ENCODE peak calls at places on chromosome 17, in eight cellular contexts. One of them, this sample, is unnamed.

GRCh38 chr17:48612854-48613691 is 2.0 kb downstream of the HOXB8 start:
- DNase-seq in PC-3: no peak
- DNase-seq in Daoy: peak
- DNase-seq in CD4-positive, alpha-beta T cell: no peak
- DNase-seq in effector CD4-positive, alpha-beta T cell: peak
- DNase-seq in stimulated activated naive CD8-positive, alpha-beta T cell treated with anti-CD3 and anti-CD28 coated beads, Interleukin-15, amount 100 ng/mL, for 72 hours: peak
- DNase-seq in AG10803: no peak
- DNase-seq in activated T-cell treated with anti-CD3 and anti-CD28 coated beads for 24 hours: no peak
- DNase-seq in this sample: no peak

GRCh38 chr17:66492500-66493123 is 190.2 kb downstream of the PRKCA start:
- DNase-seq in PC-3: no peak
- DNase-seq in activated T-cell treated with anti-CD3 and anti-CD28 coated beads for 24 hours: no peak
- DNase-seq in Daoy: no peak
- DNase-seq in effector CD4-positive, alpha-beta T cell: no peak
- DNase-seq in stimulated activated naive CD8-positive, alpha-beta T cell treated with anti-CD3 and anti-CD28 coated beads, Interleukin-15, amount 100 ng/mL, for 72 hours: no peak
- DNase-seq in CD4-positive, alpha-beta T cell: no peak
- DNase-seq in AG10803: no peak
- DNase-seq in this sample: peak

GRCh38 chr17:60134396-60135159 is 15.2 kb upstream of the CA4 start:
- DNase-seq in PC-3: no peak
- DNase-seq in CD4-positive, alpha-beta T cell: no peak
- DNase-seq in effector CD4-positive, alpha-beta T cell: no peak
- DNase-seq in Daoy: no peak
- DNase-seq in activated T-cell treated with anti-CD3 and anti-CD28 coated beads for 24 hours: no peak
- DNase-seq in AG10803: peak
- DNase-seq in stimulated activated naive CD8-positive, alpha-beta T cell treated with anti-CD3 and anti-CD28 coated beads, Interleukin-15, amount 100 ng/mL, for 72 hours: peak
- DNase-seq in this sample: no peak

GRCh38 chr17:77772461-77772897 is 186.0 kb upstream of the TNRC6C start:
- DNase-seq in CD4-positive, alpha-beta T cell: peak
- DNase-seq in AG10803: peak
- DNase-seq in PC-3: peak
- DNase-seq in activated T-cell treated with anti-CD3 and anti-CD28 coated beads for 24 hours: peak
- DNase-seq in effector CD4-positive, alpha-beta T cell: peak
- DNase-seq in Daoy: peak
- DNase-seq in stimulated activated naive CD8-positive, alpha-beta T cell treated with anti-CD3 and anti-CD28 coated beads, Interleukin-15, amount 100 ng/mL, for 72 hours: peak
- DNase-seq in this sample: peak

GRCh38 chr17:39187152-39187830 is 10.2 kb downstream of the CACNB1 start:
- DNase-seq in activated T-cell treated with anti-CD3 and anti-CD28 coated beads for 24 hours: no peak
- DNase-seq in stimulated activated naive CD8-positive, alpha-beta T cell treated with anti-CD3 and anti-CD28 coated beads, Interleukin-15, amount 100 ng/mL, for 72 hours: no peak
- DNase-seq in Daoy: no peak
- DNase-seq in CD4-positive, alpha-beta T cell: no peak
- DNase-seq in PC-3: no peak
- DNase-seq in effector CD4-positive, alpha-beta T cell: no peak
- DNase-seq in AG10803: no peak
- DNase-seq in this sample: no peak

GRCh38 chr17:17913695-17914332 is 58.4 kb downstream of the TOM1L2 start:
- DNase-seq in activated T-cell treated with anti-CD3 and anti-CD28 coated beads for 24 hours: no peak
- DNase-seq in PC-3: peak
- DNase-seq in Daoy: peak
- DNase-seq in effector CD4-positive, alpha-beta T cell: no peak
- DNase-seq in AG10803: peak
- DNase-seq in CD4-positive, alpha-beta T cell: no peak
- DNase-seq in stimulated activated naive CD8-positive, alpha-beta T cell treated with anti-CD3 and anti-CD28 coated beads, Interleukin-15, amount 100 ng/mL, for 72 hours: peak
- DNase-seq in this sample: peak

GRCh38 chr17:10200645-10201044 is 2.2 kb upstream of the GAS7 start:
- DNase-seq in PC-3: no peak
- DNase-seq in stimulated activated naive CD8-positive, alpha-beta T cell treated with anti-CD3 and anti-CD28 coated beads, Interleukin-15, amount 100 ng/mL, for 72 hours: no peak
- DNase-seq in Daoy: no peak
- DNase-seq in effector CD4-positive, alpha-beta T cell: no peak
- DNase-seq in CD4-positive, alpha-beta T cell: no peak
- DNase-seq in AG10803: no peak
- DNase-seq in activated T-cell treated with anti-CD3 and anti-CD28 coated beads for 24 hours: no peak
- DNase-seq in this sample: no peak

GRCh38 chr17:19703776-19704371 is 12.5 kb downstream of the SLC47A2 start:
- DNase-seq in stimulated activated naive CD8-positive, alpha-beta T cell treated with anti-CD3 and anti-CD28 coated beads, Interleukin-15, amount 100 ng/mL, for 72 hours: no peak
- DNase-seq in CD4-positive, alpha-beta T cell: no peak
- DNase-seq in AG10803: no peak
- DNase-seq in Daoy: no peak
- DNase-seq in PC-3: no peak
- DNase-seq in effector CD4-positive, alpha-beta T cell: no peak
- DNase-seq in activated T-cell treated with anti-CD3 and anti-CD28 coated beads for 24 hours: no peak
- DNase-seq in this sample: no peak

GRCh38 chr17:49604314-49604869 is 28.7 kb downstream of the NXPH3 start:
- DNase-seq in Daoy: no peak
- DNase-seq in activated T-cell treated with anti-CD3 and anti-CD28 coated beads for 24 hours: no peak
- DNase-seq in AG10803: no peak
- DNase-seq in effector CD4-positive, alpha-beta T cell: no peak
- DNase-seq in stimulated activated naive CD8-positive, alpha-beta T cell treated with anti-CD3 and anti-CD28 coated beads, Interleukin-15, amount 100 ng/mL, for 72 hours: no peak
- DNase-seq in CD4-positive, alpha-beta T cell: no peak
- DNase-seq in PC-3: no peak
- DNase-seq in this sample: no peak

GRCh38 chr17:19242323-19242722 is 5.2 kb downstream of the EPN2 start:
- DNase-seq in CD4-positive, alpha-beta T cell: no peak
- DNase-seq in PC-3: peak
- DNase-seq in activated T-cell treated with anti-CD3 and anti-CD28 coated beads for 24 hours: no peak
- DNase-seq in effector CD4-positive, alpha-beta T cell: no peak
- DNase-seq in Daoy: no peak
- DNase-seq in stimulated activated naive CD8-positive, alpha-beta T cell treated with anti-CD3 and anti-CD28 coated beads, Interleukin-15, amount 100 ng/mL, for 72 hours: no peak
- DNase-seq in AG10803: no peak
- DNase-seq in this sample: no peak

GRCh38 chr17:50169121-50169764 is 3.4 kb downstream of the SGCA start:
- DNase-seq in activated T-cell treated with anti-CD3 and anti-CD28 coated beads for 24 hours: peak
- DNase-seq in effector CD4-positive, alpha-beta T cell: peak
- DNase-seq in PC-3: peak
- DNase-seq in AG10803: peak
- DNase-seq in Daoy: peak
- DNase-seq in CD4-positive, alpha-beta T cell: peak
- DNase-seq in stimulated activated naive CD8-positive, alpha-beta T cell treated with anti-CD3 and anti-CD28 coated beads, Interleukin-15, amount 100 ng/mL, for 72 hours: peak
- DNase-seq in this sample: peak

GRCh38 chr17:27494192-27495091 is 38.2 kb downstream of the KSR1 start:
- DNase-seq in effector CD4-positive, alpha-beta T cell: no peak
- DNase-seq in activated T-cell treated with anti-CD3 and anti-CD28 coated beads for 24 hours: no peak
- DNase-seq in CD4-positive, alpha-beta T cell: no peak
- DNase-seq in Daoy: no peak
- DNase-seq in PC-3: peak
- DNase-seq in AG10803: peak
- DNase-seq in stimulated activated naive CD8-positive, alpha-beta T cell treated with anti-CD3 and anti-CD28 coated beads, Interleukin-15, amount 100 ng/mL, for 72 hours: no peak
- DNase-seq in this sample: no peak

GRCh38 chr17:66301864-66302741 is at the start of gene PRKCA:
- DNase-seq in AG10803: peak
- DNase-seq in CD4-positive, alpha-beta T cell: peak
- DNase-seq in activated T-cell treated with anti-CD3 and anti-CD28 coated beads for 24 hours: peak
- DNase-seq in effector CD4-positive, alpha-beta T cell: peak
- DNase-seq in Daoy: peak
- DNase-seq in stimulated activated naive CD8-positive, alpha-beta T cell treated with anti-CD3 and anti-CD28 coated beads, Interleukin-15, amount 100 ng/mL, for 72 hours: peak
- DNase-seq in PC-3: peak
- DNase-seq in this sample: peak

GRCh38 chr17:70171159-70171558 is 1.8 kb downstream of the KCNJ2 start:
- DNase-seq in effector CD4-positive, alpha-beta T cell: no peak
- DNase-seq in Daoy: no peak
- DNase-seq in CD4-positive, alpha-beta T cell: no peak
- DNase-seq in stimulated activated naive CD8-positive, alpha-beta T cell treated with anti-CD3 and anti-CD28 coated beads, Interleukin-15, amount 100 ng/mL, for 72 hours: no peak
- DNase-seq in PC-3: no peak
- DNase-seq in activated T-cell treated with anti-CD3 and anti-CD28 coated beads for 24 hours: no peak
- DNase-seq in AG10803: no peak
- DNase-seq in this sample: no peak

GRCh38 chr17:75546181-75546580 is 20.7 kb downstream of the LLGL2 start:
- DNase-seq in effector CD4-positive, alpha-beta T cell: no peak
- DNase-seq in activated T-cell treated with anti-CD3 and anti-CD28 coated beads for 24 hours: no peak
- DNase-seq in AG10803: no peak
- DNase-seq in CD4-positive, alpha-beta T cell: no peak
- DNase-seq in Daoy: no peak
- DNase-seq in PC-3: no peak
- DNase-seq in stimulated activated naive CD8-positive, alpha-beta T cell treated with anti-CD3 and anti-CD28 coated beads, Interleukin-15, amount 100 ng/mL, for 72 hours: no peak
- DNase-seq in this sample: no peak

GRCh38 chr17:17420561-17421269 is 56.1 kb upstream of the MED9 start:
- DNase-seq in effector CD4-positive, alpha-beta T cell: no peak
- DNase-seq in stimulated activated naive CD8-positive, alpha-beta T cell treated with anti-CD3 and anti-CD28 coated beads, Interleukin-15, amount 100 ng/mL, for 72 hours: no peak
- DNase-seq in Daoy: peak
- DNase-seq in PC-3: no peak
- DNase-seq in activated T-cell treated with anti-CD3 and anti-CD28 coated beads for 24 hours: no peak
- DNase-seq in CD4-positive, alpha-beta T cell: no peak
- DNase-seq in AG10803: peak
- DNase-seq in this sample: no peak

GRCh38 chr17:16981928-16982327 is 10.0 kb upstream of the TNFRSF13B start:
- DNase-seq in activated T-cell treated with anti-CD3 and anti-CD28 coated beads for 24 hours: no peak
- DNase-seq in CD4-positive, alpha-beta T cell: no peak
- DNase-seq in AG10803: no peak
- DNase-seq in Daoy: no peak
- DNase-seq in PC-3: no peak
- DNase-seq in stimulated activated naive CD8-positive, alpha-beta T cell treated with anti-CD3 and anti-CD28 coated beads, Interleukin-15, amount 100 ng/mL, for 72 hours: no peak
- DNase-seq in effector CD4-positive, alpha-beta T cell: no peak
- DNase-seq in this sample: no peak

GRCh38 chr17:17780941-17781590 is 55.7 kb downstream of the SREBF1 start:
- DNase-seq in AG10803: no peak
- DNase-seq in PC-3: peak
- DNase-seq in effector CD4-positive, alpha-beta T cell: no peak
- DNase-seq in Daoy: peak
- DNase-seq in stimulated activated naive CD8-positive, alpha-beta T cell treated with anti-CD3 and anti-CD28 coated beads, Interleukin-15, amount 100 ng/mL, for 72 hours: no peak
- DNase-seq in CD4-positive, alpha-beta T cell: no peak
- DNase-seq in activated T-cell treated with anti-CD3 and anti-CD28 coated beads for 24 hours: no peak
- DNase-seq in this sample: peak

GRCh38 chr17:40090234-40091111 is 9.9 kb downstream of the NR1D1 start:
- DNase-seq in PC-3: no peak
- DNase-seq in effector CD4-positive, alpha-beta T cell: no peak
- DNase-seq in stimulated activated naive CD8-positive, alpha-beta T cell treated with anti-CD3 and anti-CD28 coated beads, Interleukin-15, amount 100 ng/mL, for 72 hours: no peak
- DNase-seq in AG10803: no peak
- DNase-seq in Daoy: no peak
- DNase-seq in CD4-positive, alpha-beta T cell: no peak
- DNase-seq in activated T-cell treated with anti-CD3 and anti-CD28 coated beads for 24 hours: no peak
- DNase-seq in this sample: no peak

GRCh38 chr17:13030459-13031305 is 12.9 kb upstream of the ELAC2 start:
- DNase-seq in stimulated activated naive CD8-positive, alpha-beta T cell treated with anti-CD3 and anti-CD28 coated beads, Interleukin-15, amount 100 ng/mL, for 72 hours: peak
- DNase-seq in effector CD4-positive, alpha-beta T cell: peak
- DNase-seq in AG10803: peak
- DNase-seq in CD4-positive, alpha-beta T cell: peak
- DNase-seq in activated T-cell treated with anti-CD3 and anti-CD28 coated beads for 24 hours: peak
- DNase-seq in Daoy: peak
- DNase-seq in PC-3: peak
- DNase-seq in this sample: peak

GRCh38 chr17:19021622-19022083 is 17.1 kb upstream of the FAM83G start:
- DNase-seq in PC-3: no peak
- DNase-seq in AG10803: no peak
- DNase-seq in Daoy: peak
- DNase-seq in activated T-cell treated with anti-CD3 and anti-CD28 coated beads for 24 hours: no peak
- DNase-seq in effector CD4-positive, alpha-beta T cell: peak
- DNase-seq in CD4-positive, alpha-beta T cell: no peak
- DNase-seq in stimulated activated naive CD8-positive, alpha-beta T cell treated with anti-CD3 and anti-CD28 coated beads, Interleukin-15, amount 100 ng/mL, for 72 hours: no peak
- DNase-seq in this sample: no peak

GRCh38 chr17:28705074-28705659 is 6.5 kb downstream of the PROCA1 start:
- DNase-seq in CD4-positive, alpha-beta T cell: no peak
- DNase-seq in effector CD4-positive, alpha-beta T cell: no peak
- DNase-seq in stimulated activated naive CD8-positive, alpha-beta T cell treated with anti-CD3 and anti-CD28 coated beads, Interleukin-15, amount 100 ng/mL, for 72 hours: no peak
- DNase-seq in activated T-cell treated with anti-CD3 and anti-CD28 coated beads for 24 hours: no peak
- DNase-seq in AG10803: no peak
- DNase-seq in Daoy: no peak
- DNase-seq in PC-3: no peak
- DNase-seq in this sample: no peak

GRCh38 chr17:38602862-38603785 is 2.6 kb downstream of the SRCIN1 start:
- DNase-seq in PC-3: no peak
- DNase-seq in stimulated activated naive CD8-positive, alpha-beta T cell treated with anti-CD3 and anti-CD28 coated beads, Interleukin-15, amount 100 ng/mL, for 72 hours: no peak
- DNase-seq in CD4-positive, alpha-beta T cell: no peak
- DNase-seq in effector CD4-positive, alpha-beta T cell: no peak
- DNase-seq in Daoy: no peak
- DNase-seq in AG10803: no peak
- DNase-seq in activated T-cell treated with anti-CD3 and anti-CD28 coated beads for 24 hours: no peak
- DNase-seq in this sample: no peak

GRCh38 chr17:77125432-77125901 is 15.3 kb upstream of the SEC14L1 start:
- DNase-seq in stimulated activated naive CD8-positive, alpha-beta T cell treated with anti-CD3 and anti-CD28 coated beads, Interleukin-15, amount 100 ng/mL, for 72 hours: no peak
- DNase-seq in Daoy: peak
- DNase-seq in CD4-positive, alpha-beta T cell: no peak
- DNase-seq in activated T-cell treated with anti-CD3 and anti-CD28 coated beads for 24 hours: no peak
- DNase-seq in PC-3: peak
- DNase-seq in AG10803: peak
- DNase-seq in effector CD4-positive, alpha-beta T cell: no peak
- DNase-seq in this sample: no peak

This sample was measured in retina.